ENCODE peak calls at places on chromosome 2, in eight cellular contexts. E is endothelial cell of umbilical vein, G is K562, Z is HCT116, A is A549, T is HepG2, L is H1, B is GM12878. K is an unnamed sample.

GRCh38 chr2:75261923-75262322 is 62.6 kb upstream of the TACR1 start:
- DNase-seq in E (no peak), G (no peak), Z (no peak), A (no peak), T (no peak), L (no peak), B (no peak), K (no peak)

GRCh38 chr2:239774142-239774462 is 251.0 kb downstream of the NDUFA10 start:
- DNase-seq in E (no peak), G (no peak), Z (no peak), A (no peak), T (no peak), L (no peak), B (no peak), K (no peak)

GRCh38 chr2:211867845-211868361 is 670.7 kb downstream of the ERBB4 start:
- DNase-seq in E (peak), G (no peak), Z (no peak), A (no peak), T (no peak), L (no peak), B (no peak), K (no peak)

GRCh38 chr2:136116111-136116812 is 1.7 kb downstream of the CXCR4 start:
- DNase-seq in E (no peak), G (peak), Z (no peak), A (peak), T (no peak), L (no peak), B (no peak), K (peak)

GRCh38 chr2:61670591-61671503 is 132.7 kb upstream of the XPO1 start:
- DNase-seq in E (peak), G (no peak), Z (no peak), A (peak), T (no peak), L (no peak), B (peak), K (no peak)

GRCh38 chr2:158042245-158042644 is 59.4 kb upstream of the UPP2 start:
- DNase-seq in E (no peak), G (no peak), Z (no peak), A (no peak), T (no peak), L (no peak), B (no peak), K (peak)

GRCh38 chr2:208265371-208265806 is 666 bp upstream of the PIKFYVE start:
- DNase-seq in E (no peak), G (peak), Z (no peak), A (no peak), T (peak), L (no peak), B (no peak), K (peak)

GRCh38 chr2:55718165-55719008 is 24.7 kb upstream of the PNPT1 start:
- DNase-seq in E (peak), G (peak), Z (peak), A (peak), T (peak), L (peak), B (peak), K (peak)

GRCh38 chr2:63050186-63050915 is at the start of gene OTX1:
- DNase-seq in E (peak), G (peak), Z (peak), A (peak), T (peak), L (no peak), B (peak), K (peak)

GRCh38 chr2:224319756-224320155 is 82.2 kb downstream of the FAM124B start:
- DNase-seq in E (no peak), G (no peak), Z (no peak), A (no peak), T (no peak), L (no peak), B (no peak), K (no peak)

GRCh38 chr2:191691016-191691725 is 13.2 kb downstream of the NABP1 start:
- DNase-seq in E (peak), G (peak), Z (peak), A (peak), T (peak), L (no peak), B (peak), K (peak)

GRCh38 chr2:150981826-150982225 is 279.8 kb downstream of the RBM43 start:
- DNase-seq in E (no peak), G (no peak), Z (no peak), A (no peak), T (no peak), L (no peak), B (no peak), K (no peak)

GRCh38 chr2:45707661-45708060 is 56.2 kb downstream of the PRKCE start:
- DNase-seq in E (no peak), G (no peak), Z (no peak), A (no peak), T (no peak), L (no peak), B (no peak), K (no peak)

GRCh38 chr2:150046211-150046610 is 441.3 kb downstream of the RND3 start:
- DNase-seq in E (peak), G (no peak), Z (no peak), A (no peak), T (no peak), L (no peak), B (no peak), K (no peak)

GRCh38 chr2:148875387-148876051 is 492 bp downstream of the KIF5C start:
- DNase-seq in E (no peak), G (no peak), Z (no peak), A (no peak), T (no peak), L (no peak), B (no peak), K (no peak)

GRCh38 chr2:53259395-53260009 is 508.1 kb upstream of the CHAC2 start:
- DNase-seq in E (no peak), G (no peak), Z (no peak), A (no peak), T (no peak), L (no peak), B (no peak), K (no peak)

GRCh38 chr2:190533175-190533967 is 1.2 kb downstream of the NEMP2 start:
- DNase-seq in E (no peak), G (no peak), Z (no peak), A (no peak), T (no peak), L (no peak), B (no peak), K (peak)

DNA sequence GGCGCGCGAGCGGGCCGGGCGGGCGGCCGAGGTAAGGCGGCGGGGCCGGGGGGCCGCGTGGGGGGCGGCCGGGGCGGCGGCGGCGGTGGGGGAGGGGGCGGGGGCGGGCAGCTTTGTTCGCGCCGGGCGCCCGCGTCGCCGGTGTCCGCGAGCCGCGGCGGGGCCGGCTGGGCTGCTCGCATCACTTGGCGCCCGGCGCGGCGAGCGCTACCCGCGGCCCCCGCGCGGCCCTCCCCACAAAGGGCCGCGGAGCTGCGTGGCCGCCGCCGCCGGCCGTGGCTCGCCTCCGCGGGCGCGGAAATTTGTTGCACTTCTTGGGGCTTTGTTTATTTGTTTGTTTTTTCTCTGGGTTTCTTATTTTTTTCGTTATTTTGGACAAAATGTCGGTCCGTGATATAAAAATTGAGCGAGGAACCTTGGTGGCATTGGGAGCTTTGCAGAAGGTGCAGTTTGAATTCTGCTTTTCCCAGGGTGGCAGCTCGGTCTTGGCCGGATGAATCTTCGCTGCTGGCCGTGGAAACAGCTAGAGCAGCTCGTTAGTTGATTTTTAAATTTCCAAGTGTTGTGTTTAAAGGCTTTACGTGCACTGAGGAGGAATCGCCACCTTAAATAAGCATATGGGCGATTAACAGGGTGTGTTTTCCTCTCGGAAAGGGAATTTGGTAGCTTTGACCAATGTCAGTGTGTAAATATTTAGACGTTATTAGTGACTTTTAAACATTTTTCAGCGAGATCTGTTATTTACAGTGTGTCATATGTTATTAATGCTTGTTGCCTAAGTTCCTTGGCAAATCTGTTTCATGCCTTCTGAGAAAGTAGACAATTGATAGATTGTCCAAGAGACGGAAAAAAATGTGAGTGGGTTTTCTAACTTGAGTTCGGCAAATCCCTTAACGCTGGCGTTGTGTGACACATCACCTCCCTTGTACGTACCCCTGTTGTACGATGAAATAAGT is 816 bp downstream of the UBE2E3 start:
- DNase-seq in E (peak), G (peak), Z (no peak), A (peak), T (no peak), L (no peak), B (no peak), K (peak)
- TF ChIP-seq MAX in E (no peak), G (no peak), Z (no peak), A (no peak), T (no peak), L (no peak), B (no peak), K (no peak)

DNA sequence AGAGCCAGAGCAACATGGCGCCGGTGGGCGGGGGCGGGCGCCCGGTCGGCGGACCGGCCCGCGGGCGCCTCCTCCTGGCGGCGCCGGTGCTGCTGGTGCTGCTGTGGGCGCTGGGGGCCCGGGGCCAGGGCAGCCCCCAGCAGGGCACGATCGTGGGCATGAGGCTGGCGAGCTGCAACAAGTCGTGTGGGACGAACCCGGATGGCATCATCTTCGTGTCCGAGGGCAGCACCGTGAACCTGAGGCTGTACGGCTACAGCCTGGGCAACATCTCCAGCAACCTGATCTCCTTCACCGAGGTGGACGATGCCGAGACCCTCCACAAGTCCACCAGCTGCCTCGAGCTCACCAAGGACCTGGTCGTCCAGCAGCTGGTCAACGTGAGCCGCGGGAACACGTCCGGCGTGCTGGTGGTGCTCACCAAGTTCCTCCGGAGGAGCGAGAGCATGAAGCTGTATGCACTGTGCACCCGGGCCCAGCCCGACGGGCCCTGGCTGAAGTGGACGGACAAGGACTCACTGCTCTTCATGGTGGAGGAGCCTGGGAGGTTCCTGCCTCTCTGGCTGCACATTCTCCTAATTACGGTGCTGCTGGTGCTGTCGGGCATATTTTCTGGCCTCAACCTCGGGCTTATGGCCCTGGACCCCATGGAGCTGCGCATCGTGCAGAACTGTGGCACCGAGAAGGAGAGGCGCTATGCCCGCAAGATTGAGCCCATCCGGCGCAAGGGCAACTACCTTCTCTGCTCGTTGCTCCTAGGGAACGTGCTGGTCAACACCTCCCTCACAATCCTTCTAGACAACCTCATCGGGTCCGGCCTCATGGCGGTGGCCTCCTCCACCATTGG is 507 bp downstream of the CNNM4 start:
- DNase-seq in E (peak), G (peak), Z (no peak), A (peak), T (peak), L (no peak), B (no peak), K (no peak)
- TF ChIP-seq POLR2A in E (no peak), G (no peak), Z (no peak), A (no peak), T (no peak), L (no peak), B (no peak), K (no peak)

GRCh38 chr2:28250006-28250405 is 142.7 kb upstream of the FOSL2 start:
- DNase-seq in E (no peak), G (no peak), Z (peak), A (peak), T (no peak), L (peak), B (no peak), K (no peak)
- TF ChIP-seq MAX in E (no peak), G (no peak), Z (no peak), A (no peak), T (no peak), L (no peak), B (no peak), K (no peak)

GRCh38 chr2:85772019-85772745 is 18.4 kb downstream of the ATOH8 start:
- DNase-seq in E (peak), G (no peak), Z (peak), A (peak), T (peak), L (no peak), B (no peak), K (no peak)
- TF ChIP-seq POLR2A in E (peak), G (no peak), Z (no peak), A (no peak), T (no peak), L (no peak), B (no peak), K (no peak)